ENCODE peak calls at places on chromosome 21, in ten cellular contexts. Z is RWPE1; W is progenitor cell of endocrine pancreas; F is tibial artery; V is AG04450; N is CD4-positive, alpha-beta T cell; R is nephron progenitor cell; D is type B pancreatic cell; G is colonic mucosa; S is Peyer's patch. A is an unnamed sample.

GRCh38 chr21:22476726-22477646 is 1478.8 kb downstream of the NCAM2 start:
- DNase-seq in Z (no peak), W (no peak), F (no peak), V (no peak), N (no peak), R (no peak), D (no peak), G (no peak), S (no peak), A (no peak)

GRCh38 chr21:16079830-16080229 is 350.0 kb downstream of the USP25 start:
- DNase-seq in Z (no peak), W (no peak), F (no peak), V (no peak), N (no peak), R (no peak), D (no peak), G (no peak), S (no peak), A (no peak)

GRCh38 chr21:42568834-42569731 is 55.4 kb downstream of the SLC37A1 start:
- DNase-seq in Z (no peak), W (no peak), F (peak), V (no peak), N (no peak), R (no peak), D (no peak), G (no peak), S (peak), A (peak)

GRCh38 chr21:36419996-36420395 is 34.8 kb downstream of the CHAF1B start:
- DNase-seq in Z (peak), W (peak), F (peak), V (peak), N (peak), R (peak), D (peak), G (peak), S (peak), A (peak)

GRCh38 chr21:20661745-20662470 is 336.3 kb upstream of the NCAM2 start:
- DNase-seq in Z (no peak), W (no peak), F (no peak), V (no peak), N (no peak), R (no peak), D (no peak), G (no peak), S (no peak), A (no peak)

GRCh38 chr21:17105972-17106371 is 406.9 kb upstream of the CXADR start:
- DNase-seq in Z (no peak), W (no peak), F (peak), V (no peak), N (no peak), R (no peak), D (no peak), G (no peak), S (no peak), A (no peak)

GRCh38 chr21:44999972-45000636 is 60.3 kb downstream of the SLX9 start:
- DNase-seq in Z (no peak), W (no peak), F (peak), V (no peak), N (no peak), R (no peak), D (no peak), G (no peak), S (no peak), A (no peak)

GRCh38 chr21:43312011-43312410 is 114.9 kb downstream of the SIK1 start:
- DNase-seq in Z (no peak), W (no peak), F (no peak), V (no peak), N (no peak), R (no peak), D (no peak), G (no peak), S (no peak), A (no peak)

GRCh38 chr21:43740497-43741156 is 21.7 kb downstream of the PDXK start:
- DNase-seq in Z (peak), W (peak), F (peak), V (no peak), N (no peak), R (peak), D (no peak), G (no peak), S (no peak), A (no peak)

GRCh38 chr21:43308511-43309283 is 118.2 kb downstream of the SIK1 start:
- DNase-seq in Z (no peak), W (no peak), F (no peak), V (no peak), N (no peak), R (no peak), D (no peak), G (no peak), S (no peak), A (no peak)

GRCh38 chr21:44687671-44688070 is 5.7 kb upstream of the KRTAP12-1 start:
- DNase-seq in Z (no peak), W (no peak), F (no peak), V (no peak), N (no peak), R (no peak), D (no peak), G (no peak), S (no peak), A (no peak)

GRCh38 chr21:41817228-41817627 is 50.4 kb upstream of the RIPK4 start:
- DNase-seq in Z (peak), W (peak), F (peak), V (peak), N (no peak), R (peak), D (peak), G (peak), S (peak), A (no peak)

GRCh38 chr21:45098867-45099266 is 24.5 kb downstream of the ADARB1 start:
- DNase-seq in Z (no peak), W (no peak), F (no peak), V (no peak), N (no peak), R (no peak), D (no peak), G (no peak), S (no peak), A (no peak)

GRCh38 chr21:15841856-15842564 is 112.2 kb downstream of the USP25 start:
- DNase-seq in Z (peak), W (no peak), F (no peak), V (peak), N (no peak), R (no peak), D (no peak), G (no peak), S (no peak), A (no peak)

GRCh38 chr21:28375708-28376385 is 616.8 kb downstream of the LTN1 start:
- DNase-seq in Z (no peak), W (no peak), F (no peak), V (peak), N (no peak), R (no peak), D (no peak), G (no peak), S (no peak), A (no peak)

GRCh38 chr21:45086342-45086958 is 12.1 kb downstream of the ADARB1 start:
- DNase-seq in Z (no peak), W (no peak), F (no peak), V (no peak), N (no peak), R (no peak), D (no peak), G (no peak), S (no peak), A (no peak)

GRCh38 chr21:23008803-23009202 is 2010.6 kb downstream of the NCAM2 start:
- DNase-seq in Z (no peak), W (no peak), F (no peak), V (no peak), N (no peak), R (no peak), D (no peak), G (no peak), S (no peak), A (no peak)

GRCh38 chr21:41615613-41616012 is 107.7 kb upstream of the TMPRSS2 start:
- DNase-seq in Z (peak), W (no peak), F (no peak), V (peak), N (no peak), R (no peak), D (no peak), G (no peak), S (no peak), A (no peak)

GRCh38 chr21:39136711-39137110 is 46.5 kb downstream of the PSMG1 start:
- DNase-seq in Z (peak), W (no peak), F (no peak), V (no peak), N (no peak), R (no peak), D (no peak), G (no peak), S (no peak), A (no peak)

GRCh38 chr21:42227909-42228708 is 9.2 kb downstream of the ABCG1 start:
- DNase-seq in Z (peak), W (no peak), F (peak), V (peak), N (peak), R (no peak), D (no peak), G (peak), S (peak), A (peak)

GRCh38 chr21:42263591-42264131 is 44.7 kb downstream of the ABCG1 start:
- DNase-seq in Z (no peak), W (no peak), F (peak), V (no peak), N (no peak), R (no peak), D (no peak), G (no peak), S (no peak), A (no peak)

GRCh38 chr21:44402323-44403105 is 49.1 kb downstream of the TRPM2 start:
- DNase-seq in Z (no peak), W (no peak), F (no peak), V (no peak), N (no peak), R (no peak), D (peak), G (no peak), S (no peak), A (no peak)

GRCh38 chr21:44920694-44921604 is at the start of gene ITGB2:
- DNase-seq in Z (no peak), W (no peak), F (peak), V (no peak), N (peak), R (no peak), D (no peak), G (no peak), S (peak), A (peak)

GRCh38 chr21:43369124-43369523 is 57.8 kb downstream of the SIK1 start:
- DNase-seq in Z (no peak), W (no peak), F (no peak), V (no peak), N (no peak), R (no peak), D (no peak), G (no peak), S (peak), A (no peak)

GRCh38 chr21:45289655-45290515 is 2.2 kb upstream of the POFUT2 start:
- DNase-seq in Z (no peak), W (peak), F (peak), V (no peak), N (no peak), R (no peak), D (no peak), G (no peak), S (peak), A (no peak)

GRCh38 chr21:41932191-41932575 is 21.6 kb downstream of the C2CD2 start:
- DNase-seq in Z (peak), W (no peak), F (no peak), V (peak), N (no peak), R (no peak), D (no peak), G (no peak), S (no peak), A (no peak)

GRCh38 chr21:21003701-21004100 is 5.5 kb downstream of the NCAM2 start:
- DNase-seq in Z (no peak), W (no peak), F (no peak), V (no peak), N (no peak), R (peak), D (no peak), G (no peak), S (no peak), A (no peak)

GRCh38 chr21:36980280-36981048 is 14.0 kb upstream of the HLCS start:
- DNase-seq in Z (no peak), W (peak), F (no peak), V (no peak), N (no peak), R (peak), D (no peak), G (peak), S (no peak), A (no peak)

DNA sequence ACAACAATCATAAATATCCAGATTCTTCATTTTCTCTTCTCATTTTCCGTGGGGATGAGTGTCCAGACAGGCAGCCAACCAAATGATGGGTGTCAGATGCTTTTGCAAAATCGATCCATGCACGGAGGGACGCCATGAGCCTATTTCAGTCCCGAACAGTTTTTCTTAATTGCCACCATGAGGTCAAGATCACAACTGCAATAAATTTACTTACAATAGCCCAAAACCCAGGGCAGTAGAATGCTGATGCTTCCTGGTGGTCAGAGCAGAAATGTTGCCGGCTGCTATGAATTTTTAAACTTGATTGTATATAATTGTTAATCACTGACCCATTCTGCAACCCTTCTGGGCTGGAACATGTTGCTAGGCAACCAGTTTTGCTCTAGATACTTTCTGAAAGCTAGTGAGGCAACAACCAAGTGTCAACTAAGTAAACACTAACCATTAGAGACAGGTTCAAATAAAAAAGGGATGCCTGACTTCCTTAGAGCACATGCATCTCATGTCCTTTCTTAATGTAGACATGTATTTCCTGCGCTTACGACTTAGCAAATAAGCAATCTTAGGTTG is 132.6 kb upstream of the TIAM1 start:
- DNase-seq in Z (no peak), W (no peak), F (no peak), V (no peak), N (no peak), R (no peak), D (no peak), G (no peak), S (no peak), A (no peak)
- TF ChIP-seq CTCF in Z (no peak), W (no peak), F (no peak), V (no peak), N (no peak), R (no peak), D (peak), G (no peak), S (no peak), A (no peak)

GRCh38 chr21:32499249-32500055 is 85.9 kb downstream of the TCP10L start:
- DNase-seq in Z (no peak), W (no peak), F (no peak), V (no peak), N (no peak), R (no peak), D (no peak), G (no peak), S (no peak), A (no peak)
- TF ChIP-seq CTCF in Z (no peak), W (no peak), F (no peak), V (peak), N (no peak), R (no peak), D (no peak), G (no peak), S (no peak), A (no peak)

GRCh38 chr21:24023936-24024335 is 1583.3 kb downstream of the MRPL39 start:
- DNase-seq in Z (no peak), W (no peak), F (no peak), V (no peak), N (no peak), R (no peak), D (no peak), G (no peak), S (no peak), A (no peak)

GRCh38 chr21:24023402-24023801 is 1583.9 kb downstream of the MRPL39 start:
- DNase-seq in Z (no peak), W (no peak), F (no peak), V (no peak), N (no peak), R (no peak), D (no peak), G (no peak), S (no peak), A (no peak)

DNA sequence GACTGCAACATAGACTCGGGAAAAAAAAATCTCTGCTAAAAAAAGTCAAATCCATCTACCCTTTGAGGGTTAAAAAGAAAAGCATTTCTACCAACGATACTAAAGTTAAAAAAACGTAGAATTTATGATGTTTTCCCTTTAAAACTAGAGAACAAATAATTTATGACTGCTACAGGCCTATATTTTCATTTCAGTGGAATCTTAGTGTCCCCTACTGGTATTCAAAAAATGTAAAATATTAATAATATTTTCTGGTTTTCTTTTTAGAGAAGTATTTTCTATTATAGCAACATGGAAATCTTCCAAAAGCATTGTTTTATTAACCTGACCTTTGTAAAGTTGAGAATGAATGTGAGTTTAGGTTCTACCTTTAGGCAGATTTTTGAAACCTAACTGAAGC is 1582.2 kb downstream of the MRPL39 start:
- DNase-seq in Z (no peak), W (no peak), F (no peak), V (no peak), N (no peak), R (no peak), D (no peak), G (no peak), S (no peak), A (no peak)
- TF ChIP-seq CTCF in Z (no peak), W (no peak), F (no peak), V (no peak), N (no peak), R (no peak), D (no peak), G (no peak), S (no peak), A (no peak)

GRCh38 chr21:14569868-14570267 is 23.8 kb upstream of the SAMSN1 start:
- DNase-seq in Z (no peak), W (no peak), F (no peak), V (no peak), N (no peak), R (no peak), D (no peak), G (no peak), S (no peak), A (no peak)

GRCh38 chr21:14567557-14568279 is 21.6 kb upstream of the SAMSN1 start:
- DNase-seq in Z (no peak), W (no peak), F (no peak), V (no peak), N (no peak), R (no peak), D (no peak), G (no peak), S (peak), A (no peak)

GRCh38 chr21:14562959-14563358 is 16.8 kb upstream of the SAMSN1 start:
- DNase-seq in Z (no peak), W (no peak), F (no peak), V (no peak), N (no peak), R (no peak), D (no peak), G (no peak), S (no peak), A (no peak)

GRCh38 chr21:14569026-14569425 is 22.9 kb upstream of the SAMSN1 start:
- DNase-seq in Z (no peak), W (no peak), F (no peak), V (no peak), N (no peak), R (no peak), D (no peak), G (no peak), S (no peak), A (no peak)

DNA sequence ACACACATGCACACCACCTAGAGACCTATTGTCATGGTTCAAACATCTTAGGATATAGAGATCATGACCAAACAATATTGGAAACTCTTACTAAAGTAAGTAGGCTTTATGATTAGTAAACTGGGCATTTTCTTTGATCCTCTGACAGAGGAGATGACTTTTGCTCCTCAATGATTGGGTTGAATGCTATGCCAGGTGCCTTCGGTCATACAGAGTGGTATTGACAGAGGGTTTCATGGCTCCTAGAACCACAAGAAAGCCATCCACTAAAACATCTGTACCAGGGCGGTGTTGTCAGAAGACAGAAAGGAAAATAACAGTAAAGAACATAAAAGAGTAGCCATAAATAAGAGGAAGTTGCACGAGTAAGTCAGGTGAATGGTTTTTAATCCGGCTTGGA is 20.8 kb upstream of the SAMSN1 start:
- DNase-seq in Z (no peak), W (no peak), F (no peak), V (no peak), N (no peak), R (no peak), D (no peak), G (no peak), S (no peak), A (no peak)
- TF ChIP-seq CTCF in Z (no peak), W (no peak), F (no peak), V (no peak), N (no peak), R (no peak), D (no peak), G (no peak), S (no peak), A (no peak)

DNA sequence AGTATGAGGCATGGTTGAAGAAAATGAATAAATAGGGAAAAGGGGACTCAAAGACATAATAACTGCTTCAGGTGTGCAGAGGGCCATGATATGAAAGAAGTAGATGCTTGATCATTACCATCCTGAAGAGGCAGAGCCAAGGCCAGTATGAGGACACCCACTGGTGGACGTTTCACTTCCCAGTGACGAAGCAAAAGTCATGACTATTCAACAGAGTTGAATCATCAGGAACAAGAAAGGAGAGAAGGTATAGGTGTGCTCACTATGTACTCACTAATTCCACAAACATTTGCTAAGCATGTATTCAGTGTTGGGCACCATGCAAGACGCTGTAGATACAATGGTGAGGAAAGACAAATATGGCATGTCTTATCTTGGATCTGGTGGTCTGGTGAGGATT is 319.2 kb upstream of the RUNX1 start:
- DNase-seq in Z (no peak), W (no peak), F (no peak), V (no peak), N (no peak), R (no peak), D (no peak), G (no peak), S (no peak), A (no peak)
- TF ChIP-seq CTCF in Z (no peak), W (no peak), F (no peak), V (no peak), N (no peak), R (no peak), D (no peak), G (no peak), S (no peak), A (no peak)

DNA sequence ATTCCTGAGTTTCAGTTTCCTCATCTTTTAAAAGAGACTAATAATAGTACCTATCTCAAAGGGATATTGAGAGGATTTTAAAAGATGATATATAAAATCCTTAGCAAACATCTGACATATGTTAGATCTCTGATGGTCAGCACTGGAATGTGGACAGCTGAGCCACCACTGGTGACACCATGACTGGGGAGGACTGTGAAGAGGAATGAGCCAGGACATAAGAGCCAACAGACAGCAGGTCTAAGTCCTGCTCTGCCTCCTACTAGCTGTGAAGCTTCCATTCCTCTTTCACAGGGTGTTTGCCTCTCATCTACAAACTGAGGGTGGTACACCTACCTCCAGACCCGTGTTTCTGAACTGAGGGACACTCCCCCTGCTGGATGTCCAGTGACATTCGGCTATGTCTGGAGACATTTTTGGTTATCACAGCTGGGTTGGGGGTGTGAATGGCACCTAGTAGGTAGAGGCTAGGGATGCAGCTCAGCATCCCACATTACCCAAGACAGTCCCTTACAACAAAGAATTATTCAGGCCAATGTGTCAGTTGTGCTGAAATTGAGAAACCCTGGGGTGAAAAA is 109.1 kb upstream of the OLIG2 start:
- DNase-seq in Z (no peak), W (no peak), F (no peak), V (no peak), N (no peak), R (no peak), D (no peak), G (no peak), S (no peak), A (no peak)
- TF ChIP-seq CTCF in Z (no peak), W (no peak), F (no peak), V (peak), N (no peak), R (no peak), D (peak), G (no peak), S (no peak), A (peak)